ENCODE peak calls at places on chromosomes 11 and 22, in six cellular contexts. J is HAP-1, D is lower leg skin, U is A673, Q is fibroblast of villous mesenchyme, K is choroid plexus epithelial cell. S is an unnamed sample.

GRCh38 chr11:73182824-73183321 is 35.2 kb upstream of the P2RY2 start:
- DNase-seq in J (no peak), D (no peak), U (no peak), Q (peak; percentile 30), K (no peak), S (no peak)

GRCh38 chr11:68684385-68685356 is at the start of gene GAL:
- DNase-seq in J (peak; percentile 4), D (no peak), U (no peak), Q (no peak), K (no peak), S (no peak)

GRCh38 chr11:112655386-112655785 is 305.8 kb upstream of the NCAM1 start:
- DNase-seq in J (no peak), D (peak; percentile 87), U (no peak), Q (peak; percentile 28), K (peak; percentile 73), S (peak; percentile 18)

GRCh38 chr11:10716543-10717259 is 23.1 kb upstream of the IRAG1 start:
- DNase-seq in J (no peak), D (no peak), U (no peak), Q (no peak), K (no peak), S (no peak)

GRCh38 chr11:119729581-119730346 is 764 bp upstream of the NECTIN1 start:
- DNase-seq in J (peak; percentile 28), D (peak; percentile 93), U (peak; percentile 23), Q (peak; percentile 59), K (peak; percentile 36), S (peak; percentile 16)

GRCh38 chr11:9672288-9672916 is 8.5 kb downstream of the SWAP70 start:
- DNase-seq in J (no peak), D (no peak), U (no peak), Q (no peak), K (no peak), S (no peak)

GRCh38 chr11:88414981-88415391 is 77.5 kb upstream of the CTSC start:
- DNase-seq in J (no peak), D (no peak), U (no peak), Q (peak; percentile 48), K (peak; percentile 71), S (peak; percentile 49)

GRCh38 chr11:36774603-36775002 is 176.6 kb upstream of the RAG2 start:
- DNase-seq in J (no peak), D (no peak), U (peak; percentile 41), Q (peak; percentile 3), K (peak; percentile 2), S (no peak)

GRCh38 chr22:44890416-44891292 is 119.2 kb downstream of the PHF21B start:
- DNase-seq in J (no peak), D (peak; percentile 85), U (no peak), Q (no peak), K (no peak), S (no peak)

DNA sequence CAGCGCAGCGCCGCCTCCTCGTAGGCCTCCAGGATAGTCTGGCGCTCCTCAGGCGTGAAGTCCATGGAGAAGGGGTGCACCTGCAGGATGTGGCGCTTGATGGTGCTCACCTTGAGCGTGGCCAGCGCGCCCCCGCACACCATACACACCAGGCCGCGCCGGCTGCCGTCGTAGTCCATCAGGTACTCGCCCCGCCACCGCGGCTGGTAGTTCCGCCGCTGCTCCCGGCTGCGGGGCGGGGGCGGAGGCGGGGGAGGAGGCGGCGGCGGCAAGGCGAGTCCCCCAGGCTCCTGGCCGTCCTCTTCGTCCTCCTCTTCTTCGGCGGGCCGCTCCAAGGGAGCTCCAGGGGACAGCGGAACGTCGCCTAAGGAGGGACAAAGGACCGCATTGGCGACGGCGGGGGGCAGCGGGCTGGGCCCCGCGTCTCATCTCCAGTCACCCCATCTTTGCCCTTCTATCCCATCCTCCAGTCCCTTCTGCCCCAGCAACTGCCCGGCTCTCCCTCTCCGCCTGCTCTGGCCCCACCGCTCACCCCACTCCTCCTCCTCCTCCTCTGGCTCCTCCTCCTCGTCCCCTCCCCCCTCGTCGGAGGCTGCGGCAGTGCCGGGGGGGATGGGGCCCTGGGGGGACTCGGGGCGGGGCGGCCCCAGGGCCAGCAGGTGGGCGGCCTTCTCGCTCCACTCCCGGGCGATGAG is 4.9 kb downstream of the ZFTA start:
- DNase-seq in J (no peak), D (peak; percentile 74), U (peak; percentile 72), Q (no peak), K (no peak), S (no peak)
- H3K4me3 ChIP-seq in J (no peak overlapping the region), D (no peak overlapping the region), U (peak overlapping the region; percentile 63), Q (peak overlapping the region; percentile 30), K (peak overlapping the region; percentile 36), S (peak overlapping the region; percentile 35)

GRCh38 chr11:64181506-64182411 is 4.2 kb upstream of the STIP1 start:
- DNase-seq in J (peak; percentile 90), D (peak; percentile 98), U (peak; percentile 83), Q (peak; percentile 93), K (peak; percentile 95), S (peak; percentile 94)
- H3K4me3 ChIP-seq in J (peak overlapping the region; percentile 2), D (no peak overlapping the region), U (no peak overlapping the region), Q (peak overlapping the region; percentile 19), K (peak overlapping the region; percentile 28), S (peak overlapping the region; percentile 17)

GRCh38 chr22:24181996-24182560 is 791 bp downstream of the SUSD2 start:
- DNase-seq in J (no peak), D (no peak), U (no peak), Q (no peak), K (no peak), S (no peak)
- H3K4me3 ChIP-seq in J (no peak overlapping the region), D (no peak overlapping the region), U (no peak overlapping the region), Q (no peak overlapping the region), K (no peak overlapping the region), S (no peak overlapping the region)

GRCh38 chr22:17086301-17086700 is 1.5 kb downstream of the IL17RA start:
- DNase-seq in J (no peak), D (peak; percentile 81), U (no peak), Q (no peak), K (no peak), S (no peak)

GRCh38 chr22:17084554-17085276 is at the start of gene IL17RA:
- DNase-seq in J (peak; percentile 96), D (peak; percentile 98), U (peak; percentile 92), Q (peak; percentile 89), K (peak; percentile 88), S (peak; percentile 66)

GRCh38 chr22:17087176-17088131 is 2.7 kb downstream of the IL17RA start:
- DNase-seq in J (no peak), D (peak; percentile 75), U (no peak), Q (peak; percentile 86), K (peak; percentile 84), S (peak; percentile 34)

GRCh38 chr22:17085277-17086091 is 684 bp downstream of the IL17RA start:
- DNase-seq in J (peak; percentile 32), D (peak; percentile 91), U (peak; percentile 29), Q (no peak), K (peak; percentile 11), S (no peak)

GRCh38 chr22:17086750-17087149 is 1.9 kb downstream of the IL17RA start:
- DNase-seq in J (no peak), D (peak; percentile 83), U (no peak), Q (no peak), K (no peak), S (no peak)
- H3K4me3 ChIP-seq in J (no peak overlapping the region), D (no peak overlapping the region), U (no peak overlapping the region), Q (no peak overlapping the region), K (peak overlapping the region; percentile 7), S (no peak overlapping the region)

DNA sequence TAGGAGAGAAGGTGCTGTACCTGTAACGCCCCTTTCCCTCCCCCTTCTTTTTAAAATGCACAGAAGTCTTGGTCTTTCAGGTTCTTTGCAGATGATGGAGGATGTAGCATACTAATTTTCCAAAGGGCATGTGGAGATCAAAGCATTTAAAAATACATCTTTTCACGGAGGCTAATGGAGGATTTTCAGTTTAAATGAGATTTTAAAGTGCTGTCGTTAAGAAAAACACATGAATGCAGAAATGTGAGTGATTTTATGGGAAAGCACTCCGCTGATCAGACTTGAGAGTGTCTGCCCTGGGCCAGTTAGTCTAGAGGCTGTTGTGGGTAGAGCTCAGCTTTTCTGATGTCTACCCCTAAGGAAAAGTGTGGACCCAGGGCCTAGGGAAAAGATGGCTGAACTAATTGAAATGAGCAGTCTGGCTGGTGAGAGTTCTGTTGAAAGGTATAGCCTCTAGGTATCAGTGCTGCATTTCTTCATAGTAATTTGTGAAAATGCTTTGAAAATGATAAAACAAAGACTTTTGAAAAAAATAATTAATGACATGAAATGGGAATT is 2.5 kb downstream of the AMOTL1 start:
- DNase-seq in J (peak; percentile 17), D (no peak), U (no peak), Q (no peak), K (no peak), S (no peak)
- H3K4me3 ChIP-seq in J (peak overlapping the region; percentile 90), D (no peak overlapping the region), U (peak overlapping the region; percentile 11), Q (peak overlapping the region; percentile 85), K (peak overlapping the region; percentile 92), S (peak overlapping the region; percentile 93)

S was measured in brain microvascular endothelial cell.